ENCODE peak calls at places on chromosomes 13 and 19, in six cellular contexts. I is cardiac fibroblast, L is foreskin fibroblast, J is skeletal muscle cell, N is breast epithelium, E is hypothalamus. W is an unnamed sample.

GRCh38 chr19:5080030-5080644 is 111.2 kb downstream of the KDM4B start:
- DNase-seq in I (no peak), L (no peak), J (no peak), N (no peak), E (no peak), W (no peak)

GRCh38 chr19:46573679-46574522 is 27.2 kb upstream of the CALM3 start:
- DNase-seq in I (no peak), L (no peak), J (no peak), N (no peak), E (no peak), W (no peak)

GRCh38 chr19:10422846-10423245 is 2.5 kb downstream of the PDE4A start:
- DNase-seq in I (no peak), L (no peak), J (no peak), N (no peak), E (no peak), W (no peak)

GRCh38 chr13:100646030-100646673 is 28.4 kb downstream of the TMTC4 start:
- DNase-seq in I (peak; percentile 54), L (peak; percentile 33), J (peak; percentile 12), N (no peak), E (peak; percentile 8), W (no peak)

GRCh38 chr19:16462757-16463250 is 9.0 kb downstream of the EPS15L1 start:
- DNase-seq in I (no peak), L (no peak), J (no peak), N (no peak), E (no peak), W (no peak)

GRCh38 chr13:106377341-106377740 is 158.1 kb downstream of the EFNB2 start:
- DNase-seq in I (no peak), L (no peak), J (no peak), N (no peak), E (no peak), W (no peak)

GRCh38 chr13:113742000-113742441 is 17.0 kb upstream of the TMEM255B start:
- DNase-seq in I (peak; percentile 64), L (peak; percentile 68), J (peak; percentile 12), N (no peak), E (no peak), W (peak; percentile 37)

GRCh38 chr13:37741536-37741935 is 128.0 kb downstream of the TRPC4 start:
- DNase-seq in I (no peak), L (no peak), J (no peak), N (no peak), E (no peak), W (no peak)

GRCh38 chr19:13151605-13152355 is 1.6 kb downstream of the IER2 start:
- DNase-seq in I (peak; percentile 99), L (peak; percentile 96), J (peak; percentile 91), N (peak; percentile 98), E (peak; percentile 89), W (no peak)

GRCh38 chr19:20503536-20503935 is 62.0 kb downstream of the ZNF737 start:
- DNase-seq in I (peak; percentile 19), L (peak; percentile 19), J (peak; percentile 26), N (no peak), E (no peak), W (no peak)

GRCh38 chr19:16825312-16826168 is 3.7 kb upstream of the SIN3B start:
- DNase-seq in I (peak; percentile 73), L (peak; percentile 58), J (peak; percentile 52), N (peak; percentile 55), E (no peak), W (peak; percentile 65)

W was measured in kidney epithelial cell.